ENCODE peak calls at places on chromosomes 16 and 17, in five cellular contexts. M, Q, I, C and T are unnamed samples.

GRCh38 chr16:63945805-63946204 is 1176.1 kb downstream of the CDH11 start:
- DNase-seq in M (no peak), Q (no peak), I (no peak), C (no peak), T (no peak)

GRCh38 chr17:58630883-58631522 is 60.8 kb downstream of the TEX14 start:
- DNase-seq in M (no peak), Q (peak; percentile 4), I (peak; percentile 37), C (no peak), T (no peak)

GRCh38 chr17:44354582-44355309 is 8.9 kb downstream of the FAM171A2 start:
- DNase-seq in M (peak; percentile 83), Q (no peak), I (peak; percentile 98), C (peak; percentile 70), T (no peak)

GRCh38 chr17:12722282-12722681 is 56.6 kb downstream of the MYOCD start:
- DNase-seq in M (no peak), Q (no peak), I (no peak), C (no peak), T (no peak)

GRCh38 chr16:73113326-73113720 is 65.4 kb upstream of the ZFHX3 start:
- DNase-seq in M (no peak), Q (no peak), I (no peak), C (no peak), T (no peak)

GRCh38 chr17:75720656-75721462 is at the start of gene ITGB4:
- DNase-seq in M (peak; percentile 84), Q (no peak), I (peak; percentile 98), C (peak; percentile 49), T (no peak)

GRCh38 chr17:18997650-18998196 is 6.8 kb downstream of the FAM83G start:
- DNase-seq in M (no peak), Q (no peak), I (no peak), C (no peak), T (no peak)

GRCh38 chr16:75138636-75139035 is 9.7 kb upstream of the ZFP1 start:
- DNase-seq in M (no peak), Q (no peak), I (peak; percentile 71), C (no peak), T (no peak)

GRCh38 chr16:798666-799065 is 1.9 kb downstream of the GNG13 start:
- DNase-seq in M (no peak), Q (no peak), I (no peak), C (no peak), T (no peak)

GRCh38 chr17:82372591-82373452 is 1.3 kb downstream of the UTS2R start:
- DNase-seq in M (peak; percentile 21), Q (no peak), I (no peak), C (no peak), T (no peak)

GRCh38 chr17:2926019-2926650 is 129.9 kb downstream of the RAP1GAP2 start:
- DNase-seq in M (no peak), Q (no peak), I (no peak), C (no peak), T (no peak)

GRCh38 chr17:46121841-46122485 is 71.3 kb downstream of the KANSL1 start:
- DNase-seq in M (no peak), Q (no peak), I (no peak), C (no peak), T (no peak)

GRCh38 chr17:2084766-2085647 is 30.1 kb downstream of the HIC1 start:
- DNase-seq in M (no peak), Q (peak; percentile 41), I (peak; percentile 12), C (peak; percentile 69), T (peak; percentile 65)

GRCh38 chr16:73020409-73020884 is 27.5 kb downstream of the ZFHX3 start:
- DNase-seq in M (no peak), Q (peak; percentile 21), I (no peak), C (peak; percentile 72), T (peak; percentile 46)